ENCODE peak calls at places on chromosomes 12 and 14, in seven cellular contexts. D, H, R, G, S, F and Q are unnamed samples.

GRCh38 chr12:105355752-105356151 is 25.3 kb downstream of the C12orf75 start:
- DNase-seq in D (no peak), H (no peak), R (no peak), G (peak; percentile 18), S (peak; percentile 21), F (no peak), Q (no peak)

GRCh38 chr14:62039871-62040270 is 277.7 kb downstream of the SNAPC1 start:
- DNase-seq in D (no peak), H (no peak), R (no peak), G (no peak), S (no peak), F (no peak), Q (no peak)

GRCh38 chr12:13163868-13164267 is 32.7 kb upstream of the EMP1 start:
- DNase-seq in D (no peak), H (no peak), R (peak; percentile 88), G (no peak), S (no peak), F (no peak), Q (no peak)

GRCh38 chr14:90398315-90398811 is 1.5 kb downstream of the CALM1 start:
- DNase-seq in D (peak; percentile 48), H (peak; percentile 81), R (no peak), G (no peak), S (peak; percentile 26), F (peak; percentile 79), Q (no peak)

GRCh38 chr12:5546616-5547015 is 114.7 kb downstream of the NTF3 start:
- DNase-seq in D (no peak), H (no peak), R (no peak), G (no peak), S (no peak), F (no peak), Q (no peak)

GRCh38 chr12:104569348-104570173 is 112.8 kb downstream of the CHST11 start:
- DNase-seq in D (peak; percentile 16), H (no peak), R (no peak), G (no peak), S (no peak), F (no peak), Q (no peak)

GRCh38 chr14:93947282-93947681 is 20.1 kb downstream of the FAM181A start:
- DNase-seq in D (no peak), H (no peak), R (no peak), G (no peak), S (no peak), F (no peak), Q (no peak)

GRCh38 chr12:54191550-54192022 is 2.8 kb upstream of the SMUG1 start:
- DNase-seq in D (peak; percentile 80), H (peak; percentile 86), R (no peak), G (peak; percentile 77), S (peak; percentile 77), F (peak; percentile 83), Q (peak; percentile 81)

GRCh38 chr14:74064883-74065282 is 19.4 kb downstream of the ALDH6A1 start:
- DNase-seq in D (no peak), H (no peak), R (no peak), G (no peak), S (no peak), F (no peak), Q (no peak)

GRCh38 chr14:39232554-39233415 is 930 bp upstream of the MIA2 start:
- DNase-seq in D (no peak), H (no peak), R (no peak), G (no peak), S (peak; percentile 77), F (no peak), Q (peak; percentile 19)

GRCh38 chr12:84070311-84070710 is 842.3 kb downstream of the SLC6A15 start:
- DNase-seq in D (no peak), H (peak; percentile 86), R (no peak), G (no peak), S (peak; percentile 81), F (no peak), Q (no peak)

GRCh38 chr14:95440496-95440895 is 76.0 kb downstream of the SYNE3 start:
- DNase-seq in D (no peak), H (no peak), R (no peak), G (no peak), S (no peak), F (peak; percentile 82), Q (no peak)

GRCh38 chr14:95440951-95441350 is 75.5 kb downstream of the SYNE3 start:
- DNase-seq in D (no peak), H (no peak), R (no peak), G (no peak), S (peak; percentile 46), F (peak; percentile 65), Q (no peak)

GRCh38 chr14:95437715-95438114 is 78.7 kb downstream of the SYNE3 start:
- DNase-seq in D (no peak), H (no peak), R (no peak), G (no peak), S (no peak), F (no peak), Q (no peak)

GRCh38 chr14:95442016-95442632 is 74.3 kb downstream of the SYNE3 start:
- DNase-seq in D (no peak), H (no peak), R (no peak), G (no peak), S (no peak), F (no peak), Q (no peak)

DNA sequence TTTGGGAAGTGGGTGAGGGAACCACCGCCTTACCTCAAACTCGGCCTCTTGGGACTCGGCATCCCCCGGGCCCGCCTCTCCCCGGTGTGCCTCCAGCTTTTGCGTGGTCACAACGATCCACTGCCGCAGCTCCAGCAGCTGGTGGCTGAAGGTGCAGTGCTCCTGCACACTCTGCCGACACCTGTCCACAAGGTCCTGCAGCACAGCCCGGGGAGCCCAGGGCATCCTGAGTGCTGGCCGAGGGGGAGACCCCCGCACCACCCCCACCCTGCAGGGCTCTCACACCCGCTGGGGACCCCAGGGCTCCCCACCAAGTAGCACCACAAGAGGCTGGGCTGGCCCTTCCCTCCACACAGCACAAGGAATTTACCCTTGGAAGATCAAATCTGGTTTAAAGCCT is 76.6 kb downstream of the SYNE3 start:
- DNase-seq in D (no peak), H (no peak), R (no peak), G (no peak), S (no peak), F (no peak), Q (no peak)
- H3K36me3 ChIP-seq in D (peaks cover 81% of the 10 kb centered on the region), H (no peaks in the 10 kb centered on the region), R (no peaks in the 10 kb centered on the region), G (no peaks in the 10 kb centered on the region), S (no peaks in the 10 kb centered on the region), F (peaks cover 7% of the 10 kb centered on the region), Q (peaks cover 10% of the 10 kb centered on the region)

DNA sequence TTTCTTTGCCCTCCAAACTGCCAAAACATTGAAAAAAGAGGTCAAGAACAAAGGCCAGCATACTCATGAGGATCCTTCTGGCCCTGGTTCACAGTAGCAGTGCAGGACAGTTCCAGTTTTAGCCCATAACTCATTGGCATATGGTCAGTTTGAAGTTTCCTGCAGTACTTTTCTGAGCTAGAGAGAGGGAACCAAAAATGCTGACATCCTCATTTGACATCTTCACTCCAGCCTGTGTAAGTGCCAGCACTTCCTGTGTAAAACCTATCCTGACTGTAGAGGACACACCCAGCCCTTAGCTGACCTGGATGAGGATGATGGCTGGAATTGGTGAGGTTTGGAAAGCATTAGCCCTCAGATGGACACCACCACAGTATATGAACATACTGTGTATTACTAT is 84.1 kb downstream of the FGD4 start:
- DNase-seq in D (peak; percentile 31), H (no peak), R (no peak), G (no peak), S (no peak), F (no peak), Q (no peak)
- H3K27ac ChIP-seq in D (peak overlapping the region; percentile 44), H (no peak overlapping the region), R (no peak overlapping the region), G (no peak overlapping the region), S (no peak overlapping the region), F (no peak overlapping the region), Q (no peak overlapping the region)

DNA sequence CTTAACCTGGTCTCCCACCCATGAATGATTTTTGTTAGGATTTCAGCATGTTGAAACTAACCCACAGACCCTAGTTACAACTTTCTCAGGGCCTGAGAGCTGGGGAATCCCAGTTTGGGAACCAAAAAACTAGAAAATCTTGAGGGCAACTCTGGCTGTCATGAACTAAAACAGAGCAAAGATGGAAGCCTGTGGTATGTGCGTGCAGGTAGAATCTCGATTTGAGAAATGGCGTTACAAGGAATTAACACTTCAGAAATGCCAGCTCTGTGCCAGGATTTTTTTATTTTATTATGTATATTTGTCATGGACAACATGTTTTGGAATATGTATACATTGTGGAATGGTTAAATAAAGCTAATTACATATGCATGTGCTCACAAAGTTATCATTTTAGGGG is 36.4 kb upstream of the BCL2L14 start:
- DNase-seq in D (no peak), H (no peak), R (no peak), G (no peak), S (no peak), F (no peak), Q (peak; percentile 2)
- H3K36me3 ChIP-seq in D (no peaks in the 10 kb centered on the region), H (no peaks in the 10 kb centered on the region), R (no peaks in the 10 kb centered on the region), G (no peaks in the 10 kb centered on the region), S (no peaks in the 10 kb centered on the region), F (no peaks in the 10 kb centered on the region), Q (no peaks in the 10 kb centered on the region)

GRCh38 chr12:53076461-53076860 is 2.7 kb downstream of the SPRYD3 start:
- DNase-seq in D (no peak), H (peak; percentile 56), R (no peak), G (no peak), S (no peak), F (no peak), Q (no peak)

GRCh38 chr12:53074999-53075370 is 4.2 kb downstream of the SPRYD3 start:
- DNase-seq in D (no peak), H (peak; percentile 61), R (no peak), G (no peak), S (no peak), F (no peak), Q (no peak)

GRCh38 chr12:53071591-53072551 is 7.3 kb downstream of the SPRYD3 start:
- DNase-seq in D (peak; percentile 84), H (peak; percentile 95), R (no peak), G (no peak), S (no peak), F (peak; percentile 82), Q (no peak)

GRCh38 chr12:53073881-53074280 is 5.3 kb downstream of the SPRYD3 start:
- DNase-seq in D (no peak), H (peak; percentile 89), R (no peak), G (no peak), S (no peak), F (no peak), Q (no peak)

DNA sequence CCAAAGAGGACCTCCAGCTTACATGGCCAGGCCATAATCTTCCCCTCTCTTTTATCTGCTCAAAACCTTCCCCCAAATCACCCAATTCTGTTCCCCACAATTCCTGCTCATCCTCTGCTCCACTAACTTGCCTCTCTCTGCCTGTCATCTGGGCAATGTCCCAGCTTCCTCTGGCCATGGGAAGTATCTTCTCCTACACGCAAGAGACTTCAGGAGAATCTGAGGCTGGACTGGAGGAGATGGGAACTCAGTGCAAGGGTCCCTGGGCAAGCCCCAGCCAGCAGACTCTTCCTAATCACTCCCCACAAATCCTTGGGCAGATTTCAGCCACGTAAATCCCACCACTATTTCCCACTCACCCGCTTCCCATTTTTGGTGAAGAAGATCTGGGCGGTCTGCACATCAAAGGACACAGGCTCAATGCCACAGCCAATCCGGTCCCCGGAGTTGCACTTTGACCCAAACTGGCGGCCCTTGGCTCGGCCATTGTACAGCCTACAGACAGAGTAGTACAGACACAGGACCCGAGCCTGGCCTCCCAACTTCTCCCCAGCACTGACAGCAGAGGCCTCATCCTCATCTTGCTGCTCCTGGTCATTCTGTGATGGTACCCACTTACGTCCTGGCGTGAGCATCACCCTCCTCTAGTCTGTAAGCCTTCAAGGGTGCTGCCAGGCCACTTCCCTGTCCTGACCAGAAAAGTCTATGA is 4.7 kb downstream of the SPRYD3 start:
- DNase-seq in D (no peak), H (peak; percentile 72), R (no peak), G (no peak), S (no peak), F (no peak), Q (no peak)
- H3K27ac ChIP-seq in D (peak overlapping the region; percentile 16), H (peak overlapping the region; percentile 59), R (no peak overlapping the region), G (no peak overlapping the region), S (no peak overlapping the region), F (no peak overlapping the region), Q (no peak overlapping the region)

GRCh38 chr12:88113871-88114270 is 28.0 kb downstream of the CEP290 start:
- DNase-seq in D (no peak), H (no peak), R (no peak), G (no peak), S (peak; percentile 14), F (no peak), Q (no peak)
- H3K36me3 ChIP-seq in D (peaks cover 94% of the 10 kb centered on the region), H (peaks cover 4% of the 10 kb centered on the region), R (peaks cover 4% of the 10 kb centered on the region), G (peaks cover 11% of the 10 kb centered on the region), S (peaks cover 3% of the 10 kb centered on the region), F (peaks cover 53% of the 10 kb centered on the region), Q (peaks cover 30% of the 10 kb centered on the region)